ENCODE peak calls at places on chromosomes 3 and 15, in seven cellular contexts. One of them, this sample, is unnamed.

GRCh38 chr15:32877620-32878019 is 159.8 kb downstream of the GREM1 start:
- DNase-seq in kidney: no peak
- DNase-seq in activated B cell treated with CpG ODN at 0.5 μM for 24 hours: no peak
- DNase-seq in mesothelial cell of epicardium: no peak
- DNase-seq in AG04450: no peak
- DNase-seq in lung: no peak
- DNase-seq in choroid plexus epithelial cell: no peak
- DNase-seq in this sample: no peak

GRCh38 chr3:78096488-78097255 is 1056.8 kb downstream of the ROBO2 start:
- DNase-seq in mesothelial cell of epicardium: no peak
- DNase-seq in AG04450: no peak
- DNase-seq in lung: no peak
- DNase-seq in choroid plexus epithelial cell: peak
- DNase-seq in activated B cell treated with CpG ODN at 0.5 μM for 24 hours: no peak
- DNase-seq in kidney: no peak
- DNase-seq in this sample: no peak

GRCh38 chr3:133367431-133367830 is 32.4 kb upstream of the BFSP2 start:
- DNase-seq in mesothelial cell of epicardium: no peak
- DNase-seq in AG04450: no peak
- DNase-seq in choroid plexus epithelial cell: no peak
- DNase-seq in kidney: no peak
- DNase-seq in lung: no peak
- DNase-seq in activated B cell treated with CpG ODN at 0.5 μM for 24 hours: no peak
- DNase-seq in this sample: no peak

GRCh38 chr3:49747792-49748480 is 24.2 kb upstream of the GMPPB start:
- DNase-seq in kidney: no peak
- DNase-seq in AG04450: no peak
- DNase-seq in mesothelial cell of epicardium: no peak
- DNase-seq in choroid plexus epithelial cell: peak
- DNase-seq in lung: no peak
- DNase-seq in activated B cell treated with CpG ODN at 0.5 μM for 24 hours: no peak
- DNase-seq in this sample: no peak

GRCh38 chr3:45666729-45667440 is 22.3 kb upstream of the SACM1L start:
- DNase-seq in mesothelial cell of epicardium: no peak
- DNase-seq in activated B cell treated with CpG ODN at 0.5 μM for 24 hours: no peak
- DNase-seq in AG04450: no peak
- DNase-seq in choroid plexus epithelial cell: peak
- DNase-seq in lung: no peak
- DNase-seq in kidney: no peak
- DNase-seq in this sample: no peak

GRCh38 chr15:36807134-36807764 is 227.8 kb downstream of the CDIN1 start:
- DNase-seq in activated B cell treated with CpG ODN at 0.5 μM for 24 hours: no peak
- DNase-seq in lung: no peak
- DNase-seq in mesothelial cell of epicardium: no peak
- DNase-seq in AG04450: no peak
- DNase-seq in kidney: no peak
- DNase-seq in choroid plexus epithelial cell: no peak
- DNase-seq in this sample: no peak

GRCh38 chr15:44788748-44789147 is 52.4 kb downstream of the TRIM69 start:
- DNase-seq in kidney: no peak
- DNase-seq in lung: no peak
- DNase-seq in choroid plexus epithelial cell: no peak
- DNase-seq in AG04450: no peak
- DNase-seq in activated B cell treated with CpG ODN at 0.5 μM for 24 hours: no peak
- DNase-seq in mesothelial cell of epicardium: no peak
- DNase-seq in this sample: no peak

GRCh38 chr3:10570196-10570946 is 65.0 kb upstream of the ATP2B2 start:
- DNase-seq in kidney: no peak
- DNase-seq in mesothelial cell of epicardium: no peak
- DNase-seq in AG04450: no peak
- DNase-seq in activated B cell treated with CpG ODN at 0.5 μM for 24 hours: no peak
- DNase-seq in choroid plexus epithelial cell: no peak
- DNase-seq in lung: no peak
- DNase-seq in this sample: no peak

GRCh38 chr15:90530250-90531051 is 728 bp downstream of the CRTC3 start:
- DNase-seq in lung: peak
- DNase-seq in AG04450: no peak
- DNase-seq in activated B cell treated with CpG ODN at 0.5 μM for 24 hours: no peak
- DNase-seq in mesothelial cell of epicardium: peak
- DNase-seq in kidney: peak
- DNase-seq in choroid plexus epithelial cell: peak
- DNase-seq in this sample: peak

GRCh38 chr3:161420746-161421145 is 49.4 kb upstream of the SPTSSB start:
- DNase-seq in activated B cell treated with CpG ODN at 0.5 μM for 24 hours: no peak
- DNase-seq in lung: no peak
- DNase-seq in kidney: no peak
- DNase-seq in choroid plexus epithelial cell: peak
- DNase-seq in AG04450: no peak
- DNase-seq in mesothelial cell of epicardium: no peak
- DNase-seq in this sample: no peak

GRCh38 chr3:116001063-116001765 is 377.9 kb downstream of the GAP43 start:
- DNase-seq in mesothelial cell of epicardium: no peak
- DNase-seq in kidney: no peak
- DNase-seq in lung: no peak
- DNase-seq in activated B cell treated with CpG ODN at 0.5 μM for 24 hours: no peak
- DNase-seq in AG04450: no peak
- DNase-seq in choroid plexus epithelial cell: no peak
- DNase-seq in this sample: no peak

DNA sequence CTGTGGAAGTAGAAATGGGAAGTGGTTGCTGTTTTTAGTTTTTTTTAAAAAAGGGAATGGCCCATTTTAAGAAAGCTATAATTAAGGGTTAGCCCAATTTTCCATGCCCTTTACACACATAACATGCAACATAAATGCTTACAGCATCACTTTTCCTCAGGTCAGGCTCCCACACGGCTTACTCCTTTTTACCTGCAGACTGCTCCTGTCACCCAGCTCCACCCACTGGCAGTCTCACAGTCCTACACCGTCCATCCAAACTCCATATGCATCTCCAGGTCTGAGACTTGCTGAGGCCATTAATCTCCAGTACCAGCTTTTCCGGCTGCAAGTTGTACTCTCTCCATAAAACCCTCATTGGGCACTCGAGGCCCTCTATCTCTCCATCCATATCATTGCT is 19.7 kb downstream of the MORC1 start:
- DNase-seq in lung: no peak
- DNase-seq in choroid plexus epithelial cell: peak
- DNase-seq in mesothelial cell of epicardium: no peak
- DNase-seq in AG04450: no peak
- DNase-seq in kidney: no peak
- DNase-seq in activated B cell treated with CpG ODN at 0.5 μM for 24 hours: no peak
- DNase-seq in this sample: no peak
- TF ChIP-seq CTCF in lung: no peak
- TF ChIP-seq CTCF in choroid plexus epithelial cell: peak
- TF ChIP-seq CTCF in mesothelial cell of epicardium: peak
- TF ChIP-seq CTCF in AG04450: no peak
- TF ChIP-seq CTCF in kidney: peak
- TF ChIP-seq CTCF in activated B cell treated with CpG ODN at 0.5 μM for 24 hours: no peak
- TF ChIP-seq CTCF in this sample: peak

GRCh38 chr15:94019062-94019461 is 212.3 kb upstream of the MCTP2 start:
- DNase-seq in activated B cell treated with CpG ODN at 0.5 μM for 24 hours: no peak
- DNase-seq in AG04450: no peak
- DNase-seq in kidney: no peak
- DNase-seq in lung: no peak
- DNase-seq in choroid plexus epithelial cell: no peak
- DNase-seq in mesothelial cell of epicardium: no peak
- DNase-seq in this sample: no peak

GRCh38 chr15:94015324-94015723 is 216.0 kb upstream of the MCTP2 start:
- DNase-seq in lung: no peak
- DNase-seq in mesothelial cell of epicardium: no peak
- DNase-seq in activated B cell treated with CpG ODN at 0.5 μM for 24 hours: no peak
- DNase-seq in AG04450: no peak
- DNase-seq in kidney: no peak
- DNase-seq in choroid plexus epithelial cell: no peak
- DNase-seq in this sample: no peak
- TF ChIP-seq CTCF in lung: no peak
- TF ChIP-seq CTCF in mesothelial cell of epicardium: no peak
- TF ChIP-seq CTCF in activated B cell treated with CpG ODN at 0.5 μM for 24 hours: no peak
- TF ChIP-seq CTCF in AG04450: no peak
- TF ChIP-seq CTCF in kidney: no peak
- TF ChIP-seq CTCF in choroid plexus epithelial cell: no peak
- TF ChIP-seq CTCF in this sample: no peak

GRCh38 chr15:74202461-74203401 is at the start of gene STRA6:
- DNase-seq in kidney: no peak
- DNase-seq in activated B cell treated with CpG ODN at 0.5 μM for 24 hours: no peak
- DNase-seq in mesothelial cell of epicardium: peak
- DNase-seq in AG04450: no peak
- DNase-seq in lung: no peak
- DNase-seq in choroid plexus epithelial cell: peak
- DNase-seq in this sample: peak
- TF ChIP-seq CTCF in kidney: no peak
- TF ChIP-seq CTCF in activated B cell treated with CpG ODN at 0.5 μM for 24 hours: no peak
- TF ChIP-seq CTCF in mesothelial cell of epicardium: no peak
- TF ChIP-seq CTCF in AG04450: no peak
- TF ChIP-seq CTCF in lung: no peak
- TF ChIP-seq CTCF in choroid plexus epithelial cell: peak
- TF ChIP-seq CTCF in this sample: peak

GRCh38 chr3:82410366-82410765 is 648.9 kb upstream of the GBE1 start:
- DNase-seq in kidney: no peak
- DNase-seq in AG04450: no peak
- DNase-seq in choroid plexus epithelial cell: no peak
- DNase-seq in lung: no peak
- DNase-seq in activated B cell treated with CpG ODN at 0.5 μM for 24 hours: no peak
- DNase-seq in mesothelial cell of epicardium: no peak
- DNase-seq in this sample: no peak
- TF ChIP-seq CTCF in kidney: no peak
- TF ChIP-seq CTCF in AG04450: no peak
- TF ChIP-seq CTCF in choroid plexus epithelial cell: no peak
- TF ChIP-seq CTCF in lung: no peak
- TF ChIP-seq CTCF in activated B cell treated with CpG ODN at 0.5 μM for 24 hours: no peak
- TF ChIP-seq CTCF in mesothelial cell of epicardium: no peak
- TF ChIP-seq CTCF in this sample: no peak